ENCODE peak calls at places on chromosomes 5 and 9, in six cellular contexts. J is mesothelial cell of epicardium, N is NCI-H1417, Q is cardiac fibroblast, X is progenitor cell of endocrine pancreas, A is skeletal muscle cell. P is an unnamed sample.

GRCh38 chr5:31378838-31379237 is 153.1 kb downstream of the DROSHA start:
- DNase-seq in J (no peak), N (no peak), Q (peak), X (no peak), A (peak), P (peak)

GRCh38 chr5:138874771-138875628 is at the start of gene LRRTM2:
- DNase-seq in J (no peak), N (no peak), Q (peak), X (no peak), A (peak), P (peak)

GRCh38 chr9:127187231-127187956 is 65.0 kb upstream of the ANGPTL2 start:
- DNase-seq in J (no peak), N (no peak), Q (peak), X (no peak), A (peak), P (peak)

GRCh38 chr5:145811834-145812625 is 23.1 kb downstream of the PRELID2 start:
- DNase-seq in J (no peak), N (peak), Q (peak), X (no peak), A (no peak), P (peak)

GRCh38 chr9:98314381-98315066 is 59.1 kb upstream of the TBC1D2 start:
- DNase-seq in J (no peak), N (peak), Q (peak), X (no peak), A (peak), P (peak)

GRCh38 chr5:178338126-178338749 is 105.6 kb upstream of the PHYKPL start:
- DNase-seq in J (no peak), N (no peak), Q (no peak), X (no peak), A (no peak), P (no peak)

GRCh38 chr9:123749580-123750202 is 180.2 kb downstream of the DENND1A start:
- DNase-seq in J (no peak), N (no peak), Q (no peak), X (no peak), A (no peak), P (peak)

GRCh38 chr9:113742471-113742870 is 133.6 kb upstream of the ZNF618 start:
- DNase-seq in J (no peak), N (no peak), Q (no peak), X (no peak), A (no peak), P (no peak)

GRCh38 chr9:84305452-84306131 is 35.0 kb downstream of the SLC28A3 start:
- DNase-seq in J (no peak), N (no peak), Q (no peak), X (no peak), A (no peak), P (no peak)

GRCh38 chr5:147180751-147181150 is 54.1 kb upstream of the STK32A start:
- DNase-seq in J (no peak), N (no peak), Q (no peak), X (no peak), A (no peak), P (no peak)

GRCh38 chr5:143224672-143225071 is 178.8 kb downstream of the NR3C1 start:
- DNase-seq in J (no peak), N (no peak), Q (no peak), X (no peak), A (no peak), P (peak)

GRCh38 chr5:143401846-143402463 is 1.5 kb downstream of the NR3C1 start:
- DNase-seq in J (no peak), N (no peak), Q (peak), X (no peak), A (no peak), P (no peak)

GRCh38 chr5:64458948-64459347 is 46.9 kb upstream of the RGS7BP start:
- DNase-seq in J (no peak), N (no peak), Q (no peak), X (no peak), A (no peak), P (no peak)

GRCh38 chr5:39619161-39619818 is 194.5 kb upstream of the DAB2 start:
- DNase-seq in J (no peak), N (no peak), Q (peak), X (no peak), A (no peak), P (peak)

P was measured in fibroblast of villous mesenchyme.